ENCODE peak calls at places on chromosomes 13 and 19, in six cellular contexts. R is lower lobe of right lung, G is adrenal gland, K is H9, M is left ventricle myocardium inferior, X is heart right ventricle. Y is an unnamed sample.

GRCh38 chr13:26502826-26503225 is 54.7 kb upstream of the WASF3 start:
- DNase-seq in G (peak; percentile 14), X (no peak), K (peak; percentile 43), R (no peak), M (no peak), Y (peak; percentile 65)

GRCh38 chr19:16070366-16070990 is 5.8 kb upstream of the TPM4 start:
- DNase-seq in G (peak; percentile 58), K (no peak), M (peak; percentile 46), X (peak; percentile 36), R (peak; percentile 90), Y (peak; percentile 37)

GRCh38 chr13:112248909-112249592 is 127.1 kb upstream of the SPACA7 start:
- DNase-seq in K (no peak), X (no peak), G (no peak), R (no peak), M (no peak), Y (peak; percentile 29)

GRCh38 chr13:110309159-110309476 is 2.0 kb downstream of the COL4A2 start:
- DNase-seq in G (no peak), K (no peak), M (no peak), X (no peak), R (no peak), Y (no peak)

GRCh38 chr13:87674143-87674772 is 3.1 kb downstream of the SLITRK5 start:
- DNase-seq in M (no peak), X (no peak), R (no peak), K (peak; percentile 36), G (no peak), Y (peak; percentile 55)

GRCh38 chr13:103229674-103230073 is 163.5 kb upstream of the SLC10A2 start:
- DNase-seq in M (no peak), R (no peak), X (no peak), K (no peak), G (no peak), Y (no peak)

GRCh38 chr19:6777434-6777833 is 4.9 kb downstream of the VAV1 start:
- DNase-seq in M (no peak), X (no peak), K (no peak), R (no peak), G (no peak), Y (no peak)

GRCh38 chr13:91017669-91018053 is 329.8 kb upstream of the MIR17HG start:
- DNase-seq in M (peak; percentile 13), X (no peak), G (peak; percentile 1), R (no peak), K (peak; percentile 44), Y (peak; percentile 82)

GRCh38 chr13:45500492-45501174 is 35.9 kb downstream of the COG3 start:
- DNase-seq in G (no peak), M (no peak), X (no peak), K (no peak), R (no peak), Y (no peak)

GRCh38 chr13:29958476-29958875 is 108.1 kb upstream of the UBL3 start:
- DNase-seq in K (no peak), R (no peak), X (no peak), G (no peak), M (no peak), Y (no peak)

GRCh38 chr19:46068345-46069258 is 27.8 kb upstream of the IGFL4 start:
- DNase-seq in X (no peak), R (no peak), K (no peak), G (peak; percentile 58), M (no peak), Y (no peak)

GRCh38 chr19:43618921-43619261 is 538 bp downstream of the ZNF428 start:
- DNase-seq in X (no peak), R (no peak), K (no peak), M (no peak), G (peak; percentile 29), Y (no peak)

GRCh38 chr13:28059214-28059613 is 41.2 kb downstream of the FLT3 start:
- DNase-seq in X (no peak), K (peak; percentile 59), M (no peak), G (peak; percentile 42), R (no peak), Y (peak; percentile 88)

GRCh38 chr19:8445488-8446001 is 770 bp downstream of the HNRNPM start:
- DNase-seq in K (no peak), G (peak; percentile 69), R (peak; percentile 72), M (peak; percentile 61), X (peak; percentile 62), Y (peak; percentile 67)

GRCh38 chr13:48078251-48078656 is 16.6 kb downstream of the MED4 start:
- DNase-seq in R (no peak), X (no peak), M (no peak), G (no peak), K (no peak), Y (peak; percentile 51)

GRCh38 chr13:80413611-80414010 is 72.7 kb upstream of the SPRY2 start:
- DNase-seq in G (no peak), M (no peak), K (no peak), R (no peak), X (no peak), Y (no peak)

GRCh38 chr13:54018485-54018884 is 989.9 kb downstream of the OLFM4 start:
- DNase-seq in X (no peak), M (no peak), K (no peak), R (no peak), G (no peak), Y (no peak)

GRCh38 chr13:85993567-85993966 is 194.3 kb upstream of the SLITRK6 start:
- DNase-seq in G (no peak), K (no peak), R (no peak), M (no peak), X (no peak), Y (no peak)

GRCh38 chr19:8168537-8168936 is 19.1 kb upstream of the FBN3 start:
- DNase-seq in X (no peak), M (no peak), G (no peak), R (no peak), K (no peak), Y (no peak)

GRCh38 chr19:703651-704446 is 4.9 kb upstream of the PALM start:
- DNase-seq in R (peak; percentile 90), X (peak; percentile 88), M (peak; percentile 77), K (peak; percentile 97), G (peak; percentile 93), Y (peak; percentile 99)

GRCh38 chr13:86051134-86052103 is 252.2 kb upstream of the SLITRK6 start:
- DNase-seq in K (no peak), X (no peak), G (no peak), M (no peak), R (no peak), Y (peak; percentile 54)

GRCh38 chr13:72986197-72986596 is 72.6 kb upstream of the KLF5 start:
- DNase-seq in R (no peak), G (no peak), M (no peak), X (no peak), K (no peak), Y (no peak)

GRCh38 chr13:80655778-80656518 is 315.0 kb upstream of the SPRY2 start:
- DNase-seq in R (no peak), M (no peak), K (no peak), G (no peak), X (no peak), Y (peak; percentile 56)

GRCh38 chr13:102591988-102592781 is 4.6 kb upstream of the TPP2 start:
- DNase-seq in K (peak; percentile 87), R (peak; percentile 77), X (peak; percentile 70), G (peak; percentile 79), M (peak; percentile 72), Y (peak; percentile 95)

GRCh38 chr13:90443268-90443667 is 904.2 kb upstream of the MIR17HG start:
- DNase-seq in R (no peak), M (no peak), G (no peak), K (no peak), X (no peak), Y (no peak)

GRCh38 chr19:18225355-18225701 is 910 bp downstream of the PDE4C start:
- DNase-seq in G (no peak), M (no peak), R (no peak), K (no peak), X (no peak), Y (no peak)

DNA sequence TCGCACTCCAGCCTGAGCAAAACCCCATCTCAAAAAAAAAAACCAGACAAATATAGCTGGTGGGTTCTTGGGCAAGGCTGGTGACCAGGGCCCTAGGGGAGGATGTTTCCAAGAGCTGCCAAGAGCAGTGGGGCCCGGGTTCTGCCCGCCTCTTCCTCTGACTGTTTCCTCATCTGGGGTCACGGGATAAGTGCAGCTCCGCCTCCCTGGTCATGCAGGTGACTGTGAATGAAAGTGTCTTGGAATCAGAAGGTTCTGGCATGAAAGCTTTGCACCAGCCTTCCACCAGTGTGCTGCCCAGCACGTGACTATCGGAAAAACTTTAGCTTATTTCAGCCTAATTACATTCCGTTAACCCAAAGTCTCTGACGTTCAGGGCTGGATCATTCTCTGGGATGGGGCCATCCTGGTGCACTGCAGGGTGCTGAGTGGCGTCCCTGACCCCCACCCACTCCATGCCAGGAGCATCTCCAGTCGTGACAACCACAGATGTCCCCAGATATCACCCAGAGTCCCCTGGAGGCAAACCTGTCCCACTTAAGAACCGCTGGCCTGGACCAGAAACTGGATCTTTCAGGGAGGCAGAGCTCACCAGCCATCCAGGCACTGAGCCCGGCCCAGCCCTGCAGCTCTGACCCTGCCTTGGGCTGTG is 85.6 kb downstream of the GNG7 start:
- DNase-seq in X (no peak), G (peak; percentile 65), K (no peak), M (peak; percentile 37), R (peak; percentile 86), Y (no peak)
- H3K4me1 ChIP-seq in X (peaks cover 22% of the 10 kb centered on the region), G (peaks cover 6% of the 10 kb centered on the region), K (peaks cover 2% of the 10 kb centered on the region), M (peaks cover 29% of the 10 kb centered on the region), R (peaks cover 62% of the 10 kb centered on the region), Y (no peaks in the 10 kb centered on the region)

GRCh38 chr19:2325261-2326046 is 2.9 kb downstream of the LSM7 start:
- DNase-seq in X (no peak), K (no peak), M (no peak), G (no peak), R (no peak), Y (no peak)

GRCh38 chr19:2321565-2322283 is 6.7 kb downstream of the LSM7 start:
- DNase-seq in M (no peak), K (no peak), X (no peak), R (no peak), G (no peak), Y (no peak)

GRCh38 chr19:2323707-2324106 is 4.7 kb downstream of the LSM7 start:
- DNase-seq in M (no peak), X (no peak), R (no peak), G (no peak), K (no peak), Y (no peak)

GRCh38 chr19:2326699-2327360 is 1.6 kb downstream of the LSM7 start:
- DNase-seq in X (no peak), K (no peak), M (no peak), R (no peak), G (no peak), Y (no peak)

GRCh38 chr19:2324220-2324948 is 4.0 kb downstream of the LSM7 start:
- DNase-seq in R (no peak), X (no peak), M (no peak), G (no peak), K (no peak), Y (no peak)
- H3K4me1 ChIP-seq in R (peaks cover 22% of the 10 kb centered on the region), X (peaks cover 21% of the 10 kb centered on the region), M (peaks cover 29% of the 10 kb centered on the region), G (peaks cover 11% of the 10 kb centered on the region), K (no peaks in the 10 kb centered on the region), Y (peaks cover 3% of the 10 kb centered on the region)

DNA sequence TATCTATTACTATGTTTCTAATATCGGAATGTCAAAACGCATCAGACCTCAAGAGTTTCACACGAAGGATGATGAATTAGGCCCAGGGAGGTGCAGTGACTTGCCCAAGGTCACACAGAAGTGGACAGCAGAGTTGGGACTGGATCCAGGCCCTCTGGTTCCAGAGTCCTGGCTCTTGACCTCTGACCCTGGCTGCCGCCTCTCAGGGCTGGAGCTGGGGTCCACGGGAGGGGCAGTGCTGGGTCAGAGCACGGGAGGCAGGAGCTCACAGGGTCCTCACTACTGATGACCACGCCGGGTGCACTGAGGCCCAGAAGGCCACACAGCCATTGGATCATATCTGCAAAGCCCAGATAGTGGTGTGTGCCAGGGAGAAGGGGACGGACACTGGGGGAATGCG is 9.2 kb upstream of the ASPDH start:
- DNase-seq in R (no peak), X (no peak), M (no peak), G (no peak), K (no peak), Y (no peak)
- H3K4me1 ChIP-seq in R (no peaks in the 10 kb centered on the region), X (no peaks in the 10 kb centered on the region), M (no peaks in the 10 kb centered on the region), G (no peaks in the 10 kb centered on the region), K (no peaks in the 10 kb centered on the region), Y (no peaks in the 10 kb centered on the region)

GRCh38 chr13:78608705-78609463 is 5.5 kb upstream of the POU4F1 start:
- DNase-seq in G (no peak), K (peak; percentile 39), M (no peak), X (no peak), R (no peak), Y (peak; percentile 67)
- H3K4me1 ChIP-seq in G (peaks cover 10% of the 10 kb centered on the region), K (no peaks in the 10 kb centered on the region), M (peaks cover 37% of the 10 kb centered on the region), X (peaks cover 32% of the 10 kb centered on the region), R (peaks cover 24% of the 10 kb centered on the region), Y (peaks cover 7% of the 10 kb centered on the region)

Y was measured in endodermal cell.